ENCODE peak calls at places on chromosomes 4 and X, in five cellular contexts. P is GM23338, U is cardiac muscle cell, F is IMR-90, J is upper lobe of right lung. Y is an unnamed sample. For H3K4me1, the result is how much of the 10 kb centered on the place peaks cover.

GRCh38 chrX:102067966-102068723 is 57.3 kb upstream of the TCEAL2 start:
- DNase-seq in P (peak), U (peak), F (peak), J (no peak), Y (no peak)

GRCh38 chr4:99324978-99325377 is 3.8 kb upstream of the ADH1B start:
- DNase-seq in P (peak), U (no peak), F (peak), J (peak), Y (peak)

GRCh38 chr4:17763931-17764330 is 17.5 kb downstream of the FAM184B start:
- DNase-seq in P (no peak), U (no peak), F (no peak), J (no peak), Y (no peak)

GRCh38 chr4:25180524-25181131 is 20.4 kb upstream of the SEPSECS start:
- DNase-seq in P (peak), U (peak), F (peak), J (no peak), Y (no peak)

GRCh38 chr4:184961693-184962092 is 56.6 kb upstream of the HELT start:
- DNase-seq in P (peak), U (no peak), F (no peak), J (peak), Y (peak)

GRCh38 chrX:29478336-29479069 is 736.9 kb upstream of the MAGEB2 start:
- DNase-seq in P (peak), U (peak), F (peak), J (no peak), Y (no peak)

GRCh38 chr4:90183254-90183653 is 56.1 kb downstream of the CCSER1 start:
- DNase-seq in P (no peak), U (no peak), F (no peak), J (no peak), Y (no peak)

GRCh38 chr4:150211821-150212445 is 133.7 kb downstream of the DCLK2 start:
- DNase-seq in P (no peak), U (no peak), F (no peak), J (no peak), Y (no peak)

GRCh38 chr4:143431526-143432257 is 81.8 kb upstream of the SMARCA5 start:
- DNase-seq in P (peak), U (no peak), F (no peak), J (no peak), Y (no peak)

GRCh38 chr4:53711916-53712315 is 120.6 kb upstream of the LNX1 start:
- DNase-seq in P (no peak), U (no peak), F (no peak), J (no peak), Y (no peak)

GRCh38 chr4:53713296-53713695 is 122.0 kb upstream of the LNX1 start:
- DNase-seq in P (no peak), U (no peak), F (no peak), J (no peak), Y (no peak)

GRCh38 chr4:53713767-53714166 is 122.5 kb upstream of the LNX1 start:
- DNase-seq in P (no peak), U (no peak), F (no peak), J (no peak), Y (no peak)

GRCh38 chr4:53714377-53715140 is 123.3 kb upstream of the LNX1 start:
- DNase-seq in P (no peak), U (no peak), F (peak), J (no peak), Y (no peak)

GRCh38 chr4:53712326-53712725 is 121.0 kb upstream of the LNX1 start:
- DNase-seq in P (no peak), U (peak), F (no peak), J (no peak), Y (no peak)
- H3K4me1 ChIP-seq in P (under half), U (under half), F (under half), J (under half), Y (under half)

DNA sequence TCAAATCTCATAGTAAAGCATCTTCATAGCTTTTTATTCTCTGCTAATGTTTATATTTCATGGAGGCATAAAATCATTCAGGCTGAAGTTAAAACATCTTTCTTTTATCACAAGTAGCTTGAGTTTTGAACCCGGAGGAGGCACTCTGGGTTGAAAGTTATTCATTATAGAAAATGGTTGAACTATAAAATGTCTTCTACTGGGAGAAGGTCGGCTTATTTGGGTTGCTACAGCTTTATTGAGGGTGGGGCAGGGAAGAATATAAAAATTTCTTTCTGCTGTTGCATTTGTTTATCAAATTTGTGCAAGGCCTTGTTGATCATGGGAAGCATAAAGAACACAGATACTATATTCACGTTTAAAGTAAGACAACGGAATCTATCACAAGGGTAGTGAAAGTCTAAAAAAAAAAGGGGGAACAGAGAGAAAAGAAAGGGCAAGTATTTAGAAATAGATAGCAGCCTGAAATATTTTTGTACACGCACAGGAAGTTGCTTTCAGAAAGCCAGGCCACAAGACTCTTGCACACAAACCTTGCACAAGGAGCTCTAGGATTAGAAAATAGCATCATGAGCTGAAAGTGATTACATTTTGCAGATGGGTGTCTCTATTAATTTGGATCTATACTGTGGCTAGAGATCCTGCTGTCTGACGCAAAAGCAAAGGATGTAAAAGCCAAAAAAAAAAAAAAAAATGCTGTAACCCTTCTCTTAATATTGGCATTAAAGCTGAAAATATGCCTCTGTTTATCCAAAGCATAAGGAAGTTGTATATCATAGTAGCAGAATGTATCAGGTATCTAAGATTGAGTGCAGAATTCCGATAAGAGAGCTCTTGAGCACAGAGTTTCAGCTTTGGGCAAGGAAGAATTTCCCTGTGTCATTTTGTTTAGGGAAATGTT is 37.2 kb upstream of the FAM9C start:
- DNase-seq in P (no peak), U (no peak), F (peak), J (no peak), Y (no peak)
- H3K4me1 ChIP-seq in P (under half), U (under half), F (under half), J (under half), Y (under half)

GRCh38 chr4:159029481-159029880 is 73.4 kb upstream of the RAPGEF2 start:
- DNase-seq in P (no peak), U (no peak), F (no peak), J (no peak), Y (no peak)
- H3K4me1 ChIP-seq in P (under half), U (under half), F (under half), J (under half), Y (under half)

DNA sequence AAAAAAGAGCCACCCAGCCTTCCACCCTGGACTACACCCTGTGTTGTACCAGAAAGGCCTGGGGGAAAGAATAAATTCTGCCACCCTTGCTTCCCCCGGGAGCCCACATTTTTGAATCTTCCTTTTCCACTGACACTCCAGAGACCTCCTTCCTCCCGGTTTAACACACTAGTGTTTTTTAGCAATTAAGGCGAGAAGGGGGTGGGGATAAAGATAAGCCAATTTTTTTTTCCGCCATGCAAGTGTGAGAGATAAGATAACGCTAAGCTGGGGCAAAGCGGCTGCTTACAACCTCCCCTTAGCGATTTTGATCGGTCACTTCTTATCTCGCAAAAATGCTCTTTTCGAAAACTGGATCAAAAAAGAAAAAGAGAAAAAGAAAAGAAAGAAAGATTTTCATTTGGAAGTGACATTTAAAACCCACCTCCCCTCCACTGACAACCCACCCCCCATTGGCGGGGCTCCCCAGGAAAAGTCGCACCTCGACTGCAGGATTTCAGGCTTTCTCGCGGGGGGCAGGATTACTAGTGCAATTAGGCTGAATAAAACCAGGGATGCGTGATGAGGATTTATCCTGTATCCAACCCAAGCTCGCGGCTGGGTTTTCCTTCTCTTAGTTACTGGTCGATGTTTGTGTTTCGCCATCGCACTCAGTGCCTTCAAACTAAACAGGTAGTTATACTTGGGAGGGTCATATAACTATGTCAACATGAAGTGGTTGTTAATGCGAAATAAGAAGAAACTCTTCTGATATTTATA is 6.0 kb upstream of the BCOR start:
- DNase-seq in P (no peak), U (no peak), F (no peak), J (no peak), Y (no peak)
- H3K4me1 ChIP-seq in P (under half), U (half or more), F (under half), J (under half), Y (under half)

GRCh38 chr4:41209901-41210300 is 4.4 kb downstream of the APBB2 start:
- DNase-seq in P (no peak), U (no peak), F (no peak), J (no peak), Y (no peak)
- H3K4me1 ChIP-seq in P (under half), U (under half), F (under half), J (under half), Y (under half)

DNA sequence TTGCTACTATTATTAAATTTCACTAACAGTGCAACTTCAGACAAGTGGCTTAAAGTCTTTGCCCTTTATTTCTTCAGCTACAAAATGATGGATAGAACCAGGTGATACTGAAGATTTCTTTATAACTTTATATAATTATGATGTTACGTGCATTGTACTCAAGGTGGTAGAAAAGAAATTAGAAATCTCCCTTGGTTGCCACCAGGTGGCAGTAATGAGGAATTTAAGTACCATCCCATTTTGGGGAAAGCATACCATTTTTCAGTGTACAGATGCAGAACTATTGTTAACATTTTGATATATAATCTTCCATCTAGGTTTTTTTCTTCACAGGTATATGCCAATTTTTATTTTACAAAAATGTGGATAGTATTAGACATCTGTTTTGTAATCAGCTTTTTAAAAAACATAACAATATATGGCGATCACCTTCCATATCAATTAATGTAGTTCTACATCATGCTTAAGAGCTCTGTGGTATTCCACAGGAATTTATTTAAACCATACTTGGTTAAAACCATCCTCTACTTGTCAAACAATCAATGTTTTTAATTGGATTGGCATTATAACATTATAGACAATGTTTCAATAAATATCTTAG is 37.7 kb upstream of the RAB33B start:
- DNase-seq in P (peak), U (peak), F (peak), J (no peak), Y (no peak)
- H3K4me1 ChIP-seq in P (under half), U (under half), F (under half), J (under half), Y (under half)

DNA sequence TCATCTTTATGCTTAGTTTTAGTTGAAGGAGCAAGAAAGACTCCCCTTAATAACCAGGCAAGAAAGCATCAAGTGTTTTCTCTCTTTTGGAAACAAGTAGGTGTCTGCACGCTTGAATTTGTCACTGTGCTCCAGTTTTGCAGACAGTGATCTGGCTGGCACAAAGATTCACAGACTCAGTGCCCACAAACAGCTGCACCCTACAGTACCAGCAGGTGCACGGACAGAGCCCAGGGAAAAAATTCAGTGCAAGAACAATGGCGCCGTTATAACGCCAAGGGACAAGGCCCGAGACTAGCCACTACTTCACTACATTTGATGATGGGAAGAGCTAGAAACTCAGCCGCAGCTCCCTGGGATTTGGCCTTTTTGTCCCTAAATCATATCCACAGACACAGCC is 56.0 kb downstream of the ZNF827 start:
- DNase-seq in P (no peak), U (no peak), F (no peak), J (no peak), Y (no peak)
- H3K4me1 ChIP-seq in P (half or more), U (under half), F (under half), J (under half), Y (under half)

DNA sequence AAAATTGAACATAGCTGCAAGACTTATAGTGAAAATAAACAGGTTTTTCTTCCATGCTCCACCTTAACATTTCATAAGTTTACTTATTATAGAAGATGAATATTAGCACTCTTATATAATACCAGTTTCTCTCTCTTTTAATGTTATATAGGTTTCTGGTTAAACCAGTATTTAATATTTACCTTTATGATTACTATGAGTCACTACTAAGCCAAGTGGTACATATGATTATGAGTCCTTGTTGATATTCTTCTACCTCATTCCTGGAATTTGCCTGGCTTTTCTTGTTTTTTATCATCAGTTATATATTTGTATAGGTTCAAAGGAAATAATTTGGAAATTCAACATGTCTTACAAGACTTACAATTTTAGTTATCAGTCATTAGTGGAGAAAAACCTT is 89.9 kb upstream of the MAOA start:
- DNase-seq in P (no peak), U (no peak), F (no peak), J (no peak), Y (no peak)
- H3K4me1 ChIP-seq in P (under half), U (under half), F (under half), J (under half), Y (under half)

GRCh38 chr4:76213415-76214268 is at the start of gene SCARB2:
- DNase-seq in P (peak), U (peak), F (peak), J (peak), Y (peak)
- H3K4me1 ChIP-seq in P (under half), U (under half), F (under half), J (half or more), Y (under half)